ENCODE peak calls at places on chromosomes 12 and 14, in four cellular contexts. P is adrenal gland, M is A172, A is fibroblast of mammary gland. X is an unnamed sample.

GRCh38 chr12:6866920-6867406 is 368 bp upstream of the TPI1 start:
- DNase-seq in P (peak; percentile 73), M (no peak), A (no peak), X (no peak)

GRCh38 chr14:69719501-69719951 is 47.4 kb upstream of the SRSF5 start:
- DNase-seq in P (peak; percentile 68), M (no peak), A (peak; percentile 91), X (no peak)

GRCh38 chr14:66993512-66993911 is 195.7 kb upstream of the GARIN2 start:
- DNase-seq in P (no peak), M (no peak), A (no peak), X (no peak)

GRCh38 chr14:23829736-23830474 is 123.7 kb upstream of the DHRS4 start:
- DNase-seq in P (peak; percentile 73), M (peak; percentile 90), A (peak; percentile 88), X (no peak)

GRCh38 chr12:107377596-107378385 is 284.4 kb upstream of the CRY1 start:
- DNase-seq in P (no peak), M (peak; percentile 26), A (peak; percentile 20), X (no peak)

GRCh38 chr12:72057330-72057911 is 118.8 kb downstream of the TPH2 start:
- DNase-seq in P (no peak), M (peak; percentile 74), A (no peak), X (no peak)

GRCh38 chr12:130339946-130340345 is 2.3 kb downstream of the PIWIL1 start:
- DNase-seq in P (no peak), M (peak; percentile 2), A (no peak), X (no peak)

GRCh38 chr12:26266881-26267280 is 71.5 kb downstream of the SSPN start:
- DNase-seq in P (no peak), M (no peak), A (no peak), X (no peak)

GRCh38 chr12:104578453-104578852 is 121.7 kb downstream of the CHST11 start:
- DNase-seq in P (peak; percentile 57), M (peak; percentile 70), A (peak; percentile 91), X (no peak)

GRCh38 chr14:33307691-33308369 is 369.2 kb downstream of the NPAS3 start:
- DNase-seq in P (peak; percentile 65), M (peak; percentile 88), A (peak; percentile 91), X (no peak)

GRCh38 chr14:50545618-50546017 is 13.2 kb upstream of the MAP4K5 start:
- DNase-seq in P (no peak), M (no peak), A (no peak), X (no peak)

GRCh38 chr12:51635371-51635770 is 44.3 kb downstream of the SCN8A start:
- DNase-seq in P (no peak), M (no peak), A (peak; percentile 21), X (no peak)

GRCh38 chr14:100022772-100023451 is 42.3 kb upstream of the EVL start:
- DNase-seq in P (no peak), M (peak; percentile 43), A (peak; percentile 96), X (no peak)

GRCh38 chr14:90354551-90355298 is 23.0 kb upstream of the NRDE2 start:
- DNase-seq in P (no peak), M (no peak), A (peak; percentile 6), X (no peak)

GRCh38 chr14:102908766-102909455 is 13.6 kb upstream of the AMN start:
- DNase-seq in P (no peak), M (no peak), A (no peak), X (no peak)

GRCh38 chr14:67497716-67498115 is 9.2 kb upstream of the TMEM229B start:
- DNase-seq in P (no peak), M (no peak), A (no peak), X (no peak)

GRCh38 chr14:50099335-50099734 is 17.0 kb downstream of the VCPKMT start:
- DNase-seq in P (no peak), M (peak; percentile 23), A (peak; percentile 46), X (no peak)

GRCh38 chr12:63918788-63919300 is 74.3 kb downstream of the SRGAP1 start:
- DNase-seq in P (no peak), M (peak; percentile 69), A (peak; percentile 95), X (no peak)

GRCh38 chr12:57611810-57612710 is 825 bp downstream of the ARHGEF25 start:
- DNase-seq in P (no peak), M (no peak), A (no peak), X (no peak)

GRCh38 chr12:132834181-132834711 is 5.6 kb upstream of the GOLGA3 start:
- DNase-seq in P (no peak), M (no peak), A (no peak), X (no peak)

GRCh38 chr12:49959570-49960473 is 1.9 kb upstream of the AQP5 start:
- DNase-seq in P (no peak), M (peak; percentile 93), A (no peak), X (no peak)

GRCh38 chr12:52126050-52126604 is 46.6 kb downstream of the SMIM41 start:
- DNase-seq in P (no peak), M (no peak), A (no peak), X (no peak)

GRCh38 chr12:132266370-132266769 is 63.0 kb downstream of the GALNT9 start:
- DNase-seq in P (no peak), M (no peak), A (no peak), X (no peak)

GRCh38 chr12:122894173-122895121 is 1.5 kb downstream of the VPS37B start:
- DNase-seq in P (no peak), M (no peak), A (no peak), X (no peak)

GRCh38 chr12:110934093-110934852 is 13.9 kb upstream of the MYL2 start:
- DNase-seq in P (peak; percentile 67), M (peak; percentile 70), A (no peak), X (no peak)

GRCh38 chr12:77979597-77980250 is 149.0 kb downstream of the NAV3 start:
- DNase-seq in P (no peak), M (peak; percentile 29), A (peak; percentile 24), X (no peak)

GRCh38 chr12:92107621-92108131 is 38.0 kb downstream of the BTG1 start:
- DNase-seq in P (no peak), M (no peak), A (no peak), X (no peak)

GRCh38 chr14:24013654-24014514 is 25.2 kb downstream of the DHRS4L2 start:
- DNase-seq in P (peak; percentile 68), M (peak; percentile 38), A (peak; percentile 77), X (no peak)

GRCh38 chr14:102935756-102936155 is 13.3 kb downstream of the AMN start:
- DNase-seq in P (no peak), M (no peak), A (no peak), X (no peak)

GRCh38 chr14:21302013-21302857 is 22.4 kb downstream of the RPGRIP1 start:
- DNase-seq in P (no peak), M (no peak), A (no peak), X (no peak)

X was measured in natural killer cell treated with Interleukin-12 subunit alpha and Interleukin-12 subunit beta and Interleukin-15 and Interleukin-18, amount 100 ng/mL, for 72 hours.